ENCODE peak calls at places on chromosomes 4 and X, in seven cellular contexts. M is NCI-H748 treated with DMSO at 0.1 percent for 48 hours, S is nephron progenitor cell, C is adrenal gland, K is NCI-H1694 treated with DMSO at 0.1 percent for 48 hours, N is activated gamma-delta T cell, L is spleen. I is an unnamed sample.
A peak's percentile ranks its signal among the peaks of the same experiment; 100 is the strongest.

GRCh38 chr4:140725556-140725955 is 30.6 kb downstream of the TBC1D9 start:
- DNase-seq in M (no peak), S (no peak), C (no peak), K (no peak), N (no peak), L (no peak), I (no peak)

GRCh38 chr4:1082215-1083182 is 30.9 kb downstream of the RNF212 start:
- DNase-seq in M (no peak), S (no peak), C (peak; percentile 95), K (no peak), N (no peak), L (no peak), I (no peak)

GRCh38 chr4:98446499-98447375 is 185.6 kb downstream of the RAP1GDS1 start:
- DNase-seq in M (no peak), S (no peak), C (no peak), K (no peak), N (peak; percentile 27), L (peak; percentile 90), I (peak; percentile 81)

GRCh38 chrX:108123591-108124366 is 32.2 kb downstream of the ATG4A start:
- DNase-seq in M (no peak), S (no peak), C (no peak), K (no peak), N (no peak), L (no peak), I (no peak)

GRCh38 chrX:102835504-102836146 is 101.4 kb upstream of the RAB40AL start:
- DNase-seq in M (no peak), S (no peak), C (no peak), K (peak; percentile 2), N (no peak), L (no peak), I (peak; percentile 15)

GRCh38 chr4:8330821-8331566 is 61.4 kb downstream of the HTRA3 start:
- DNase-seq in M (no peak), S (no peak), C (peak; percentile 35), K (no peak), N (no peak), L (peak; percentile 64), I (no peak)

GRCh38 chrX:1555370-1555769 is 18.4 kb upstream of the P2RY8 start:
- DNase-seq in M (no peak), S (no peak), C (no peak), K (no peak), N (no peak), L (no peak), I (peak; percentile 6)

GRCh38 chr4:41573458-41574129 is 35.6 kb downstream of the LIMCH1 start:
- DNase-seq in M (no peak), S (no peak), C (no peak), K (peak; percentile 29), N (no peak), L (no peak), I (no peak)

GRCh38 chrX:41667631-41668030 is 21.1 kb upstream of the GPR34 start:
- DNase-seq in M (no peak), S (no peak), C (no peak), K (no peak), N (no peak), L (no peak), I (no peak)

GRCh38 chr4:37685211-37685725 is 908 bp downstream of the RELL1 start:
- DNase-seq in M (no peak), S (no peak), C (no peak), K (no peak), N (no peak), L (no peak), I (peak; percentile 64)

GRCh38 chrX:16771483-16772398 is 14.5 kb upstream of the TXLNG start:
- DNase-seq in M (no peak), S (peak; percentile 12), C (no peak), K (no peak), N (no peak), L (no peak), I (no peak)

GRCh38 chr4:31041385-31041784 is 321.2 kb downstream of the PCDH7 start:
- DNase-seq in M (no peak), S (no peak), C (no peak), K (no peak), N (no peak), L (no peak), I (no peak)

GRCh38 chr4:87310691-87311335 is 11.9 kb downstream of the HSD17B13 start:
- DNase-seq in M (no peak), S (no peak), C (peak; percentile 16), K (no peak), N (no peak), L (no peak), I (no peak)

GRCh38 chr4:181832305-181832704 is 410.9 kb upstream of the TENM3 start:
- DNase-seq in M (no peak), S (no peak), C (no peak), K (no peak), N (no peak), L (no peak), I (no peak)

GRCh38 chrX:16869393-16870094 is 618 bp downstream of the RBBP7 start:
- DNase-seq in M (peak; percentile 13), S (peak; percentile 80), C (no peak), K (no peak), N (peak; percentile 52), L (peak; percentile 90), I (peak; percentile 60)

GRCh38 chrX:25012433-25012735 is 3.4 kb downstream of the ARX start:
- DNase-seq in M (no peak), S (peak; percentile 51), C (no peak), K (no peak), N (no peak), L (no peak), I (no peak)

GRCh38 chrX:43655151-43655676 is 885 bp upstream of the MAOA start:
- DNase-seq in M (no peak), S (peak; percentile 21), C (peak; percentile 60), K (no peak), N (no peak), L (no peak), I (peak; percentile 39)

GRCh38 chrX:55342533-55343501 is 78.1 kb upstream of the PAGE3 start:
- DNase-seq in M (peak; percentile 9), S (no peak), C (peak; percentile 22), K (no peak), N (no peak), L (no peak), I (peak; percentile 56)

GRCh38 chrX:12770440-12770839 is 20.8 kb upstream of the PRPS2 start:
- DNase-seq in M (peak; percentile 43), S (no peak), C (no peak), K (no peak), N (no peak), L (no peak), I (no peak)

GRCh38 chrX:9471571-9471985 is 6.7 kb downstream of the TBL1X start:
- DNase-seq in M (no peak), S (no peak), C (no peak), K (no peak), N (no peak), L (no peak), I (no peak)

GRCh38 chr4:123546123-123546654 is 149.6 kb downstream of the SPRY1 start:
- DNase-seq in M (no peak), S (no peak), C (no peak), K (no peak), N (no peak), L (no peak), I (no peak)

GRCh38 chr4:592825-593520 is 16.9 kb upstream of the TMEM271 start:
- DNase-seq in M (no peak), S (no peak), C (no peak), K (no peak), N (no peak), L (no peak), I (no peak)

GRCh38 chrX:106670631-106671030 is 55.9 kb upstream of the RNF128 start:
- DNase-seq in M (no peak), S (no peak), C (no peak), K (no peak), N (no peak), L (no peak), I (no peak)

GRCh38 chr4:905485-906214 is 26.5 kb downstream of the GAK start:
- DNase-seq in M (no peak), S (no peak), C (no peak), K (no peak), N (no peak), L (no peak), I (no peak)

GRCh38 chr4:90317785-90318184 is 190.6 kb downstream of the CCSER1 start:
- DNase-seq in M (no peak), S (no peak), C (no peak), K (no peak), N (no peak), L (no peak), I (no peak)

GRCh38 chr4:74320559-74321118 is 12.4 kb downstream of the EPGN start:
- DNase-seq in M (peak; percentile 2), S (no peak), C (no peak), K (peak; percentile 16), N (no peak), L (peak; percentile 43), I (peak; percentile 48)

GRCh38 chr4:119100640-119101039 is 35.0 kb upstream of the MYOZ2 start:
- DNase-seq in M (no peak), S (no peak), C (no peak), K (no peak), N (no peak), L (no peak), I (no peak)

I was measured in activated CD4-positive, alpha-beta memory T cell treated with anti-CD3 and anti-CD28 coated beads for 36 hours.